ENCODE peak calls at places on chromosomes 4 and X, in eight cellular contexts. F is stimulated activated naive CD8-positive, alpha-beta T cell treated with anti-CD3 and anti-CD28 coated beads, Interleukin-15, Interleukin-2, amounts not matched to agents 100 U/mL and 50 U/mL, for 24 hours; J is ovary; K is HFF-Myc; P is globus pallidus; Y is stimulated activated CD8-positive, alpha-beta memory T cell treated with anti-CD3 and anti-CD28 coated beads, Interleukin-4, amount 100 ng/mL, for 24 hours; U is progenitor cell of endocrine pancreas; T is immature natural killer cell. Q is an unnamed sample.
A peak's percentile ranks its signal among the peaks of the same experiment; 100 is the strongest.

GRCh38 chr4:147479817-147480216 is 1.1 kb upstream of the EDNRA start:
- DNase-seq in U (no peak), F (no peak), T (no peak), K (no peak), Y (no peak), J (peak; percentile 20), P (no peak), Q (no peak)

GRCh38 chr4:6776920-6777635 is 5.4 kb upstream of the KIAA0232 start:
- DNase-seq in K (no peak), F (no peak), T (peak; percentile 8), Y (no peak), J (no peak), P (no peak), U (no peak), Q (no peak)

GRCh38 chrX:153873282-153874090 is 12.5 kb downstream of the L1CAM start:
- DNase-seq in T (no peak), P (no peak), Y (no peak), K (no peak), U (no peak), F (no peak), J (no peak), Q (no peak)

GRCh38 chrX:109537324-109537665 is 651 bp downstream of the NXT2 start:
- DNase-seq in F (no peak), K (peak; percentile 5), Y (no peak), P (no peak), T (no peak), J (no peak), U (peak; percentile 51), Q (no peak)

GRCh38 chrX:20139966-20140365 is 1.7 kb downstream of the EIF1AX start:
- DNase-seq in F (no peak), T (no peak), J (no peak), P (no peak), Y (no peak), U (no peak), K (no peak), Q (no peak)

GRCh38 chrX:117711774-117712173 is 404.8 kb downstream of the KLHL13 start:
- DNase-seq in U (no peak), F (no peak), J (no peak), Y (no peak), T (no peak), P (no peak), K (no peak), Q (no peak)

GRCh38 chr4:4781936-4782754 is 77.3 kb upstream of the MSX1 start:
- DNase-seq in F (no peak), Y (no peak), U (no peak), T (no peak), J (peak; percentile 33), K (peak; percentile 56), P (no peak), Q (no peak)

GRCh38 chr4:87391783-87392054 is 731 bp upstream of the HSD17B11 start:
- DNase-seq in K (no peak), P (no peak), F (no peak), T (no peak), U (no peak), Y (no peak), J (no peak), Q (no peak)

GRCh38 chr4:37645736-37646135 is 40.4 kb downstream of the RELL1 start:
- DNase-seq in Y (no peak), K (no peak), U (no peak), F (no peak), T (no peak), P (no peak), J (no peak), Q (no peak)

GRCh38 chr4:72112514-72113156 is 80.8 kb downstream of the NPFFR2 start:
- DNase-seq in Y (no peak), T (no peak), K (peak; percentile 79), P (no peak), U (no peak), F (no peak), J (no peak), Q (peak; percentile 44)

GRCh38 chr4:74374561-74375327 is 9.8 kb downstream of the EREG start:
- DNase-seq in K (peak; percentile 56), Y (no peak), U (no peak), F (peak; percentile 46), P (no peak), J (no peak), T (no peak), Q (no peak)

GRCh38 chr4:41256131-41256739 is 493 bp upstream of the UCHL1 start:
- DNase-seq in K (no peak), F (no peak), T (no peak), Y (no peak), U (no peak), P (peak; percentile 19), J (no peak), Q (no peak)

GRCh38 chr4:13985824-13986223 is 358.3 kb upstream of the BOD1L1 start:
- DNase-seq in Y (no peak), F (no peak), U (no peak), T (no peak), P (no peak), J (no peak), K (no peak), Q (no peak)

GRCh38 chr4:108369035-108369655 is 200.4 kb upstream of the LEF1 start:
- DNase-seq in J (no peak), Y (no peak), F (no peak), U (no peak), P (no peak), K (no peak), T (no peak), Q (no peak)

GRCh38 chrX:119427795-119428185 is 28.7 kb downstream of the SLC25A43 start:
- DNase-seq in F (no peak), J (no peak), Y (no peak), P (no peak), T (no peak), U (no peak), K (no peak), Q (no peak)

GRCh38 chr4:70936200-70936787 is 34.1 kb downstream of the MOB1B start:
- DNase-seq in J (no peak), K (no peak), F (no peak), P (no peak), T (no peak), U (no peak), Y (no peak), Q (peak; percentile 48)

GRCh38 chr4:163111588-163111987 is 55.1 kb downstream of the NAF1 start:
- DNase-seq in P (no peak), J (no peak), K (no peak), Y (no peak), F (no peak), U (no peak), T (no peak), Q (peak; percentile 9)

GRCh38 chr4:152239216-152239615 is 296.7 kb downstream of the FBXW7 start:
- DNase-seq in K (no peak), T (no peak), F (no peak), P (no peak), U (no peak), Y (no peak), J (no peak), Q (no peak)

GRCh38 chr4:150501019-150501727 is 80.8 kb upstream of the MAB21L2 start:
- DNase-seq in J (no peak), T (no peak), P (no peak), K (no peak), F (no peak), U (no peak), Y (no peak), Q (no peak)

GRCh38 chrX:70453024-70453618 is 8.5 kb downstream of the DLG3 start:
- DNase-seq in T (no peak), F (no peak), U (no peak), K (no peak), Y (no peak), P (no peak), J (no peak), Q (no peak)

GRCh38 chr4:2071252-2071911 is 12.3 kb downstream of the NAT8L start:
- DNase-seq in K (no peak), P (peak; percentile 63), J (no peak), Y (no peak), U (no peak), F (no peak), T (no peak), Q (no peak)

GRCh38 chr4:186920486-186920885 is 196.8 kb upstream of the FAT1 start:
- DNase-seq in Y (no peak), T (no peak), F (no peak), P (no peak), J (no peak), K (no peak), U (no peak), Q (no peak)

GRCh38 chr4:150546286-150546685 is 35.7 kb upstream of the MAB21L2 start:
- DNase-seq in U (no peak), J (no peak), Y (no peak), T (no peak), K (no peak), P (no peak), F (no peak), Q (no peak)

GRCh38 chr4:8818063-8818881 is 53.4 kb downstream of the HMX1 start:
- DNase-seq in U (peak; percentile 6), F (no peak), K (no peak), T (no peak), Y (no peak), P (no peak), J (no peak), Q (no peak)